ENCODE peak calls at places on chromosomes 16 and 17, in eight cellular contexts. G is prostate gland; Q is CD8-positive, alpha-beta memory T cell; F is right cardiac atrium; N is pancreas; A is cardiac muscle cell; B is lower lobe of right lung; R is PC-9. X is an unnamed sample. For H3K4me1, the result is how much of the 10 kb centered on the place peaks cover.

GRCh38 chr16:5412721-5413120 is 315.1 kb upstream of the EEF2KMT start:
- DNase-seq in N (no peak), B (no peak), Q (no peak), F (no peak), A (no peak), R (no peak), G (no peak), X (no peak)

GRCh38 chr17:19386276-19386863 is 620 bp downstream of the MFAP4 start:
- DNase-seq in F (peak), G (no peak), N (no peak), Q (peak), R (peak), B (peak), A (no peak), X (peak)

GRCh38 chr16:30724641-30725464 is 23.4 kb upstream of the PHKG2 start:
- DNase-seq in R (no peak), Q (no peak), F (no peak), A (no peak), G (no peak), N (no peak), B (peak), X (peak)

GRCh38 chr17:29565643-29566472 is 979 bp downstream of the ABHD15 start:
- DNase-seq in F (peak), G (peak), N (no peak), R (peak), A (peak), B (peak), Q (peak), X (peak)

GRCh38 chr17:28404007-28404406 is 2.0 kb downstream of the SLC46A1 start:
- DNase-seq in N (no peak), Q (no peak), G (no peak), R (peak), A (no peak), F (no peak), B (no peak), X (no peak)

GRCh38 chr17:72343911-72344310 is 223.1 kb downstream of the SOX9 start:
- DNase-seq in R (no peak), Q (no peak), A (no peak), N (no peak), F (no peak), G (no peak), B (no peak), X (no peak)

GRCh38 chr17:17740627-17741237 is 59.5 kb downstream of the RAI1 start:
- DNase-seq in R (no peak), N (no peak), G (no peak), Q (peak), F (no peak), B (no peak), A (no peak), X (no peak)

GRCh38 chr16:25966172-25967097 is 274.7 kb downstream of the HS3ST4 start:
- DNase-seq in R (no peak), B (no peak), G (no peak), Q (no peak), A (no peak), N (no peak), F (no peak), X (no peak)

GRCh38 chr17:41013181-41013580 is 4.3 kb upstream of the KRTAP3-1 start:
- DNase-seq in F (no peak), B (no peak), G (no peak), N (no peak), Q (no peak), R (peak), A (no peak), X (no peak)

GRCh38 chr16:70298988-70299938 is at the start of gene DDX19B:
- DNase-seq in A (peak), Q (peak), G (peak), R (peak), F (peak), N (peak), B (peak), X (peak)

GRCh38 chr16:79278506-79278905 is 322.0 kb downstream of the MAF start:
- DNase-seq in G (no peak), Q (peak), A (no peak), F (no peak), R (no peak), N (no peak), B (no peak), X (no peak)

GRCh38 chr17:2056221-2057129 is 1.6 kb downstream of the HIC1 start:
- DNase-seq in N (no peak), G (no peak), R (no peak), B (peak), F (peak), A (peak), Q (peak), X (no peak)

GRCh38 chr17:20172378-20172775 is 163.2 kb downstream of the SPECC1 start:
- DNase-seq in Q (no peak), A (no peak), B (no peak), R (no peak), F (no peak), G (no peak), N (no peak), X (no peak)

GRCh38 chr17:42049834-42050359 is 504 bp downstream of the C17orf113 start:
- DNase-seq in B (no peak), Q (no peak), N (no peak), R (no peak), A (no peak), G (no peak), F (no peak), X (no peak)

GRCh38 chr17:2029911-2030778 is at the start of gene DPH1:
- DNase-seq in A (peak), N (peak), F (peak), G (peak), R (peak), B (peak), Q (peak), X (peak)

DNA sequence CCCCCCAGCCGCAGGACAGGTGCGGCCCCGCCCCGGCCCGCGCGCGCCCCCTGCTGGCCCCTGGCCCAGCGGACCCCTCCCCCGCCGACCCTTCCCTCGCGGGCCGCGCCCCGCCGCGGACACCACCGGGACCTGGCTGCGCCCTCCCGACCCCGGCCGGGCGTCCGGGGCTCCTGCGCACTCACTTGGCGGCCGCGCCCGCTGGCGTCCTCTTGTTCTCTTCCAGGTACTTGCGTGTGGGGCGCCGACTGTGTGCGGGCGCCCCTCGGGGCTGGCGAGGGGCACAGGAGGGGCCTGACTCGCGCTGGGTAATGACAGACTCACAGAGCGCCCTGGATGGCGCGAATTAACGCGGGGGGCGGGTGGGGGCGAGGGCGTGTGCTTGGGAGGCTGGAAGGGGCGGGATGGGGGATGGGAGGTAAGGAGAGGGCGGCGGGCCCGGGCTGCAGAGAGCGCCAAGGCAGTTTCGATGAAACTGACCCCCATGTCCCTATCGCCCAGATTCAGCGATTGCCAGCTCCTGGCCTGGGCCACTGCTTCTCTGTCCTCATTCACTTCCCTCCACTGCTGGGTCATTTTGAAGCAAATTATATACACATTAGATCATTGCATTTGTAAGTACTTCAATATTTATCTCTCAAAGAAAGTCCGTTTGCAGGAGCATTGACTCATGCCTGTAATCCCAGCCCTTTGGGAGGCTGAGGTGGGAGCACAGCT is 445 bp upstream of the DBNDD1 start:
- DNase-seq in Q (peak), R (peak), N (peak), A (peak), G (no peak), B (peak), F (no peak), X (no peak)
- H3K27ac ChIP-seq in Q (no peak), R (peak), N (peak), A (no peak), G (peak), B (peak), F (no peak), X (no peak)

DNA sequence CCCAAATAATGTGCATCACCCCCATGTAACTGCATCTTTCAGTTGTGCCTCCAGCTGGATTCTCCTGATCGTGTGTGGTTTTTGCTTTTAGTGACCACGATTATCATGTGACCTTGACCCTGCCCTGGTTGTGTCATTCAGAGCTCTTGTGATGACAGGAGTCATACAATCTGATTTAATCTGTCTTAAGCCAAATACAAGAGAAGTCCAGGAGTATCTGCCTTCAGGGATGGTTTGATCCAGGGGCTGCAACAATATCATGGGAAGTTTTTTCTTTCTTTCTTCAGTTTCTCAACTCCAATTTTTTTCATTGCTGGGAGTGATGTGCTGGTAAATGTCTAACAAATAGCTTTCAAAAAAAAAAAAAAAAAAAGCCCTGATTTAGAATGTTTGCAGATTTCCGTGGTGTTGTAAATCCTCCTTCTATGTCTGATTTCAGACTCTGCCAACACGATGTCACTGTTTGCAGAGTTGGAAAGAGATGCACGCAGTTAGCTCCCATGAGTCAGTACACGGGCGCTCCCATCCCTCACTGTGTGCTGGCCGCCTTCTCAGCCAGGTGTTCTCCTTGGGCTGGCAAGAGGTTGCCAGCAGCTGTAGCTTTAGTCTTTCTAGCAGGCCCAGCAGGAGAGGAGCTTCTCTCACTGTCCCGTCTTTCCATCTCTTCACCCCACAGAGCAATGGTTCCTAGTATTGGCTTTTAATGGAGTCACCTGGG is 229.7 kb downstream of the SNX29 start:
- DNase-seq in N (no peak), R (no peak), A (no peak), F (no peak), G (no peak), B (no peak), Q (no peak), X (no peak)
- H3K4me3 ChIP-seq in N (no peak), R (no peak), A (no peak), F (no peak), G (no peak), B (no peak), Q (no peak), X (no peak)

GRCh38 chr17:7541074-7541621 is 7.7 kb upstream of the TNFSF12 start:
- DNase-seq in R (no peak), N (no peak), A (no peak), G (no peak), B (no peak), Q (no peak), F (no peak), X (no peak)

GRCh38 chr17:7550359-7550758 is 1.5 kb downstream of the TNFSF12 start:
- DNase-seq in A (no peak), Q (no peak), R (no peak), F (no peak), B (no peak), G (no peak), N (no peak), X (no peak)

GRCh38 chr17:7549401-7550055 is 670 bp downstream of the TNFSF12 start:
- DNase-seq in F (no peak), A (no peak), B (peak), N (no peak), G (no peak), Q (peak), R (no peak), X (peak)

GRCh38 chr17:7548585-7549400 is at the start of gene TNFSF12:
- DNase-seq in Q (peak), A (peak), G (peak), R (no peak), B (peak), F (peak), N (peak), X (peak)

DNA sequence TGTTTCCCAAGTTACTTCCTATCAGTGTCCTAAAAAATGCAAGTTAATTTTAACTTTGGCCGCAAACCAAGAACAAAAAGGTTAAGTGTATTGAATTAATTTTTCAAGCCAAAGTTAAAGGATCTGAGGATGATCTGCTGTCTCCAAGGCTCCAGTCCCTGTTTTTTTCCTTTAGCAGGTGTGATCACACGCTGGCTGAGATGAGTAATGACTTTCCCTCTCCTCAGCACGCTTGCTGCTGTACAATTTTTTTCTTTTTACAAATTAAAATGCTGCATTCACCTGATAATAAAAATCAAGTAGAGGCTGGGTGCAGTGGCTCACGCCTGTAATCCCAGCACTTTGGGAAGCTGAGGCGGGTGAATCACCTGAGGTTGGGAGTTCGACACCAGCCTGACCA is 3.9 kb upstream of the TNFSF12 start:
- DNase-seq in R (no peak), A (no peak), N (no peak), G (no peak), Q (no peak), F (no peak), B (no peak), X (peak)
- H3K4me1 ChIP-seq in R (under half), A (under half), N (under half), G (under half), Q (under half), F (under half), B (under half), X (under half)

DNA sequence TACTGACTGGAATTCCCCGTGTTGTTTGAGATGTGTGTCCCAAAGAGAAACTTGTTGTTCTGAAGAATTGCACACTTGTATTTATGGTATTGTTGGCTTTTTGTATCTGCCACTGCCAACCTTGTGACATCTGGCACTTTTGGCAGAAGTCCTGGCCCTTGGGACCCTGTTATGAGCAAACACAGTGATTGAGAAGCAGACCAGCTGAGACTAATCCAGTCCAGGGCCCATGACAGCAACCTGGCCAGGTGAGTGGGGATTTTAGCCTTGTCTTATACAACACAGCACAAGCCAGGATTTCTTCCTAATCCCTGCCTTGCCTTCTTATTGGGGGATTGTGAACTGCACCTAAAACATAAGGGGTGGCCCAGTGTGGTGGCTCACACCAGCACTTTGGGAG is 80.0 kb downstream of the NTN1 start:
- DNase-seq in R (no peak), N (peak), G (peak), A (no peak), F (no peak), Q (no peak), B (no peak), X (no peak)
- H3K27ac ChIP-seq in R (no peak), N (peak), G (no peak), A (no peak), F (peak), Q (no peak), B (no peak), X (no peak)

GRCh38 chr17:73429440-73430164 is 117.8 kb upstream of the CDC42EP4 start:
- DNase-seq in R (peak), Q (peak), G (peak), A (peak), B (peak), N (peak), F (peak), X (peak)
- H3K4me3 ChIP-seq in R (no peak), Q (peak), G (no peak), A (no peak), B (no peak), N (no peak), F (no peak), X (no peak)

DNA sequence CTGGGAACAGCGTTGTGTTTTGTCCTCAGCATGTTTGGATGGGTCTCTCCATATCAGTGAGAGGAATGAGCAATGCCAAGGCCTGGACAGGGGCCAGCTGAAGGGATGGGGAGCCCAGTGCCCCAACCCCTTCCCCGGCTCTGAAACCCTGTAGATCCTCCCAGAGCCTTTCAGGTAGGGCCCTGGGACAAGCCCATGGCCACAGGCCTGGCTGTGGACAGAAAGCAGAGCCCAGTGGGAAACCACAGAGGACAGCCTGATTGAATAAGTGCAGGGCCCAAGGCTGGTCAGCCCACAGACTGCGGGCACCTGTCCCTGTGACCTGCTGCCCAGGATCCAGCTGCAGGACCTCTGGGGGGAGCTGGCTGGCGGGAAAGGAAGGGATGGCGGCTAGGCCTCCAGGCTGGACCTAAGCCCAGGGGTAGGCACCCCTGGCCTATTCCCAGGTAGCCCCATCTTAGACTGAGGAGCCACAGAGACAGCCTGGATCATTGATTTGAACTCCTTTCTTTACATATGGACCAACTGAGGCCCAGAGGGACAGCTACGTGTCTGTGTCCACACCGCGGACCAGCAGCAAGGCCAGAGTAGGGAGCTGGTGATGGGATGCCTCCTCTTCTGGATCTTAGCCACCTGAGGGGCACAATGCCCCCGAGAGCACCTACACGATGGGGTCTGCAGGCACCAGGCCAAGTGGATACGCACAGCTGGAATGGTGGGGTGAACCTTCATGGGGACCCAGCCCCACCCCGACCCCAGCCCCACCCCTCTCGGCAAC is 1.3 kb downstream of the CCDC102A start:
- DNase-seq in G (no peak), Q (peak), F (no peak), B (peak), N (no peak), A (no peak), R (no peak), X (peak)
- H3K4me1 ChIP-seq in G (under half), Q (half or more), F (under half), B (half or more), N (under half), A (under half), R (under half), X (under half)

DNA sequence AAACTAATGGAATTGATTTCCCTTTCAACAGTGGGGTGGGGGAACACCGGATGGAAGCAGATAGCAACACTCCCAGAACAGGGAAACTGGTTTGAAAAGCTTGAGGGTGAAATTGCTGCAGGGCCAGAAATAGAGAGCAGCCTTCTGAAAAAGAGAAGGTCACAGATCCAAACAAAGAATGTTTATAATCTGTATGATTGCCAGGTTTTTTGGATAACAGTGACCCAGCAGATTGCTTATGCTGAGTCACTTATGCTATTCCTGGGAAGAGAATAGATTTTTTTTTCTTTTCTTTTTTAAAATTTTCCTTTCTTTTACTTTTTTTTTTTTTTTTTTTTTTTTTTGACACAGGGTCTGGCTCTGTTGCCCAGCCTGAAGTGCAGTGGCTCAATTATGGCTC is 641.3 kb downstream of the KCNJ2 start:
- DNase-seq in B (no peak), Q (no peak), A (no peak), N (no peak), F (no peak), R (no peak), G (no peak), X (no peak)
- H3K27ac ChIP-seq in B (no peak), Q (no peak), A (no peak), N (no peak), F (no peak), R (no peak), G (no peak), X (no peak)

DNA sequence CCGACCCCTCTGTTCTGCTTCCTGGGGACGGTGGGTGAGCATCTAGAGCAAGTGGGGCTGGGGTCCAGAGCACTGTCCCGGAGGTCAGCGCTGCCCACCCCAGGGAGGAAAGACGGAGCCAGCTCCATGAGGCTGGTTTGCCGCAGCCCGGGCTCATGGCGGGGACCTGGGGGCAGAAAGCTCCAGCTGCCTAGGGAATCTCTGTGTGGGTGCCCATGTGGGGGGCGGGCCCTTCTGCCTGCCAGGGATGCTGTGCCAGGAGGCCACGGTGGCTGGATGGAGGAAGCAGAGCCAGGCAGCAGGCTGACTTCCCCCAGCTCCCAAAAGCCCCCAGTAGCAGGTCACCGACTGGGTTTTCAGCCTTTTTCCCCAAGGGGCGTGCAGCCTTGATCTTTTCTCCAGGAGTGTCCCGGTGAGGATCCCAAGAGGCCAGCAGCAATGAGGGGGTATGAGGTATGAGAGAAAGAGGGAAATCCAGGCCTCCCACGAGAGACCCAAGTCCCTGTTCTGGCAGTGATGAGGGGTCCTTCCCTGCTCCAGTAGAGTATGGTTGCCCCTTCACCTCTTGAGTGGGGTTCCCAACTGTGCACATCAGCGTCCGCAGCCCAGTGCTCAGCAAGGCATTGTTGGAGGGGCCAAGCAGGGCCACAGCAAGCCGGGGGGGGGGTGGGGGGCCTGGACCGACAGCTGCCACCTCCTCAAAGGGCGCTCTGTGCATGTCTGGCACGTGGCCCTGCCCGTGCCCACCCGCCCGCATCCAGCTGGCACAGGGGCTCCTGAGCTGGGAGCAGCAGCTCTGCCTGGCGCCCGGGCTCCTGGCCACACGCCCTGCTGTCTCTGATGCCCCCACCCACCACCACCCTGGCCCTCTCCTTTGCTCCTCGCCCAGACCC is 15.6 kb upstream of the BCAR1 start:
- DNase-seq in G (no peak), F (peak), R (no peak), N (no peak), Q (no peak), A (no peak), B (peak), X (peak)
- H3K4me3 ChIP-seq in G (no peak), F (no peak), R (peak), N (no peak), Q (no peak), A (no peak), B (peak), X (no peak)

X was measured in aorta.